ENCODE peak calls at places on chromosome 6, in nine cellular contexts. D, Q, K, M, F, O, I, A and C are unnamed samples.
A peak's percentile ranks its signal among the peaks of the same experiment; 100 is the strongest.

GRCh38 chr6:44697333-44697732 is 309.8 kb downstream of the CDC5L start:
- DNase-seq in I (no peak), K (no peak), O (no peak), D (no peak), M (no peak), F (no peak), A (no peak), Q (no peak), C (no peak)

GRCh38 chr6:89297695-89298351 is 17.3 kb downstream of the GABRR2 start:
- DNase-seq in D (peak; percentile 52), F (no peak), M (peak; percentile 80), O (peak; percentile 62), K (peak; percentile 64), A (no peak), Q (no peak), I (peak; percentile 47), C (no peak)

GRCh38 chr6:158634695-158635426 is 9.7 kb downstream of the DYNLT1 start:
- DNase-seq in O (peak; percentile 16), D (no peak), F (no peak), A (no peak), K (no peak), Q (no peak), I (no peak), M (no peak), C (no peak)

GRCh38 chr6:110852769-110853168 is 21.8 kb upstream of the AMD1 start:
- DNase-seq in O (no peak), M (no peak), F (no peak), A (no peak), D (no peak), K (no peak), Q (no peak), I (no peak), C (no peak)

GRCh38 chr6:74574794-74575193 is 631.1 kb downstream of the COL12A1 start:
- DNase-seq in Q (no peak), M (no peak), K (no peak), D (no peak), I (peak; percentile 49), F (no peak), O (no peak), A (no peak), C (no peak)

GRCh38 chr6:87483929-87484328 is 11.2 kb downstream of the SLC35A1 start:
- DNase-seq in A (no peak), K (no peak), O (no peak), F (no peak), Q (no peak), M (no peak), D (no peak), I (peak; percentile 13), C (no peak)

GRCh38 chr6:11111769-11112437 is 378 bp upstream of the ERVFRD-1 start:
- DNase-seq in D (no peak), F (no peak), O (no peak), I (no peak), A (no peak), Q (no peak), M (no peak), K (no peak), C (no peak)

GRCh38 chr6:125670586-125670985 is 78.8 kb upstream of the HEY2 start:
- DNase-seq in I (no peak), F (no peak), O (no peak), Q (no peak), A (no peak), K (no peak), M (no peak), D (no peak), C (peak; percentile 57)

GRCh38 chr6:43951063-43951755 is 176.0 kb downstream of the MRPL14 start:
- DNase-seq in F (no peak), Q (no peak), I (peak; percentile 73), D (peak; percentile 75), A (peak; percentile 55), O (peak; percentile 87), K (no peak), M (no peak), C (peak; percentile 52)

GRCh38 chr6:159085396-159085895 is 40.7 kb upstream of the TAGAP start:
- DNase-seq in D (no peak), I (no peak), O (no peak), F (no peak), K (no peak), M (no peak), A (no peak), Q (no peak), C (no peak)

GRCh38 chr6:106789436-106790145 is 160.2 kb downstream of the QRSL1 start:
- DNase-seq in O (no peak), A (no peak), D (no peak), F (no peak), I (no peak), M (no peak), Q (no peak), K (no peak), C (no peak)

GRCh38 chr6:111564482-111564945 is 41.2 kb downstream of the TRAF3IP2 start:
- DNase-seq in O (no peak), Q (no peak), M (no peak), K (no peak), I (no peak), A (no peak), D (no peak), F (no peak), C (no peak)

GRCh38 chr6:20366082-20366834 is 35.4 kb upstream of the E2F3 start:
- DNase-seq in K (no peak), Q (no peak), F (no peak), I (no peak), A (no peak), O (no peak), M (no peak), D (peak; percentile 9), C (no peak)

GRCh38 chr6:5132741-5133140 is 47.6 kb downstream of the PPP1R3G start:
- DNase-seq in D (peak; percentile 44), A (no peak), I (no peak), M (peak; percentile 59), Q (no peak), O (peak; percentile 43), F (peak; percentile 70), K (no peak), C (peak; percentile 89)

GRCh38 chr6:151294561-151295101 is 54.9 kb downstream of the AKAP12 start:
- DNase-seq in D (no peak), I (no peak), O (no peak), F (no peak), K (no peak), M (no peak), A (no peak), Q (no peak), C (no peak)

GRCh38 chr6:166567107-166567506 is 19.4 kb downstream of the RAMACL start:
- DNase-seq in O (no peak), A (peak; percentile 81), I (no peak), M (no peak), F (no peak), D (no peak), K (no peak), Q (no peak), C (no peak)

GRCh38 chr6:22236626-22237414 is 60.0 kb downstream of the PRL start:
- DNase-seq in K (peak; percentile 55), D (no peak), O (no peak), M (no peak), F (no peak), I (no peak), A (peak; percentile 78), Q (no peak), C (no peak)

GRCh38 chr6:106997392-106998257 is 23.1 kb upstream of the CD24 start:
- DNase-seq in Q (no peak), I (peak; percentile 74), F (no peak), A (no peak), D (peak; percentile 63), O (peak; percentile 53), M (peak; percentile 12), K (peak; percentile 49), C (no peak)

GRCh38 chr6:139752086-139752485 is 377.6 kb upstream of the CITED2 start:
- DNase-seq in K (no peak), F (no peak), I (no peak), A (no peak), Q (no peak), O (no peak), M (no peak), D (no peak), C (no peak)

GRCh38 chr6:86215323-86215722 is 572.6 kb upstream of the SYNCRIP start:
- DNase-seq in A (no peak), Q (no peak), D (no peak), K (no peak), I (no peak), M (no peak), F (no peak), O (no peak), C (no peak)

DNA sequence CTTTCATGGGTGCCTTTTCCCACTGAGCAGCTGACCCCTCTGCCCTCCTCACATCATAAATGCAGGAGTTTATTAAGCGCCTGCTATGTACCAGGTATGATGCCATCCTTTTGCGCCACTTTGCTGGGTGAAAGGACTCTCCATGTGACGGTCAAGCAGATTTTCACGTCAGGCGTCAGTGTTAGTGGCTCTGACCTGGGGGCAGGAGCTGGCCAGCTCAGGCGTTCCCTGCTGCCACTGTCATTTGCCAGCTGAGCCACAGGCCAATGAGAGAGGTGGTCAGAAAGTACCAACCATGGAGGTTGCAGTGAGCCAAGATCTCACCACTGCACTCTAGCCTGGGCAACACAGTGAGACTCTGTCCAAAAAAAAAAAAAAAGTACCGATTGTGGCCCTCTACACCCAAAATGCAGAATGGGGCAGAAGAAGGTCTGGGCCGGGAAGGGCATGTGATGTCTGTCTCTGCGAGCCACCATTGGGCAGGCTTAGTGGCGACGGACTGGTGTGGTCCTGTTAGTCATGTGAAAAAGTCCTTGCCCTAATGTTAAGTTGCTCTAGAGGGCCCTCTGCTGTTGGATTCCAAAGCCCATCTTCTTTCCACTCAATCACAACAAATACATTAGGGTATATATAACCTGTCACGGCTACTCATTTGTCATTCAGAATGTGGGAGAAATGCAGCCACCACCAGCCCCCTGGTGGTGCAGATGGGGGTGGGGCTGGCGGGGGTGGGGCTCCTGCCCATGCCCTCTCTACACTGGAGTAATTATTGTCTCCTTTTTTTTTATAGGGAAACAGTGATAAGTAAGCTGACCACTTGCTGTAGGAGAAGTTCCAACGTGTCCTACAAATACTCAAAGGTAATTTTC is 18.4 kb upstream of the SLC22A1 start:
- DNase-seq in D (peak; percentile 31), A (no peak), O (no peak), F (no peak), M (no peak), K (peak; percentile 27), Q (no peak), I (peak; percentile 45), C (no peak)
- TF ChIP-seq EP300 in D (no peak), A (no peak), O (no peak), F (no peak), M (no peak), K (no peak), Q (no peak), I (no peak), C (no peak)

GRCh38 chr6:99789767-99790166 is 183.1 kb downstream of the PRDM13 start:
- DNase-seq in K (no peak), M (no peak), D (no peak), I (no peak), Q (no peak), F (no peak), O (no peak), A (no peak), C (no peak)
- H3K4me1 ChIP-seq in K (no peaks in the 10 kb centered on the region), M (no peaks in the 10 kb centered on the region), D (no peaks in the 10 kb centered on the region), I (no peaks in the 10 kb centered on the region), Q (no peaks in the 10 kb centered on the region), F (no peaks in the 10 kb centered on the region), O (no peaks in the 10 kb centered on the region), A (no peaks in the 10 kb centered on the region), C (no peaks in the 10 kb centered on the region)

GRCh38 chr6:167795874-167796667 is 30.6 kb upstream of the AFDN start:
- DNase-seq in D (peak; percentile 61), F (no peak), K (no peak), I (no peak), M (no peak), O (peak; percentile 84), Q (no peak), A (no peak), C (no peak)
- TF ChIP-seq POLR2A in D (no peak), F (no peak), K (no peak), I (no peak), M (no peak), O (no peak), Q (no peak), A (no peak), C (no peak)

GRCh38 chr6:99013145-99013544 is 65.4 kb upstream of the FBXL4 start:
- DNase-seq in M (no peak), D (no peak), K (no peak), A (no peak), F (no peak), O (no peak), Q (no peak), I (no peak), C (no peak)
- TF ChIP-seq EP300 in M (no peak), D (no peak), K (no peak), A (no peak), F (no peak), O (no peak), Q (no peak), I (no peak), C (no peak)